ENCODE peak calls at places on chromosomes 2 and 18, in nine cellular contexts. One of them, this sample, is unnamed. For H3K27me3, the result is how much of the 10 kb centered on the place peaks cover.

GRCh38 chr2:201228271-201228911 is 31.9 kb upstream of the CASP8 start:
- DNase-seq in heart left ventricle: no peak
- DNase-seq in IMR-90: no peak
- DNase-seq in Peyer's patch: no peak
- DNase-seq in HCT116: no peak
- DNase-seq in body of pancreas: no peak
- DNase-seq in endothelial cell of umbilical vein: peak
- DNase-seq in right lobe of liver: no peak
- DNase-seq in stomach: no peak
- DNase-seq in this sample: no peak

GRCh38 chr18:42401131-42401673 is 446.2 kb downstream of the PIK3C3 start:
- DNase-seq in Peyer's patch: no peak
- DNase-seq in endothelial cell of umbilical vein: no peak
- DNase-seq in HCT116: no peak
- DNase-seq in IMR-90: no peak
- DNase-seq in heart left ventricle: no peak
- DNase-seq in stomach: no peak
- DNase-seq in body of pancreas: no peak
- DNase-seq in right lobe of liver: no peak
- DNase-seq in this sample: no peak

GRCh38 chr2:189798312-189799029 is 14.2 kb downstream of the PMS1 start:
- DNase-seq in body of pancreas: no peak
- DNase-seq in right lobe of liver: no peak
- DNase-seq in endothelial cell of umbilical vein: peak
- DNase-seq in stomach: no peak
- DNase-seq in IMR-90: peak
- DNase-seq in Peyer's patch: no peak
- DNase-seq in HCT116: peak
- DNase-seq in heart left ventricle: no peak
- DNase-seq in this sample: no peak

GRCh38 chr18:54822872-54823845 is 5.1 kb upstream of the RAB27B start:
- DNase-seq in heart left ventricle: no peak
- DNase-seq in body of pancreas: no peak
- DNase-seq in endothelial cell of umbilical vein: no peak
- DNase-seq in stomach: no peak
- DNase-seq in Peyer's patch: no peak
- DNase-seq in IMR-90: peak
- DNase-seq in HCT116: peak
- DNase-seq in right lobe of liver: no peak
- DNase-seq in this sample: no peak

GRCh38 chr2:152627010-152627957 is 90.0 kb downstream of the PRPF40A start:
- DNase-seq in stomach: no peak
- DNase-seq in heart left ventricle: no peak
- DNase-seq in IMR-90: peak
- DNase-seq in HCT116: peak
- DNase-seq in right lobe of liver: no peak
- DNase-seq in endothelial cell of umbilical vein: peak
- DNase-seq in body of pancreas: no peak
- DNase-seq in Peyer's patch: no peak
- DNase-seq in this sample: no peak

GRCh38 chr2:236369606-236370005 is 105.4 kb upstream of the ASB18 start:
- DNase-seq in body of pancreas: no peak
- DNase-seq in HCT116: no peak
- DNase-seq in heart left ventricle: no peak
- DNase-seq in right lobe of liver: no peak
- DNase-seq in endothelial cell of umbilical vein: no peak
- DNase-seq in Peyer's patch: no peak
- DNase-seq in IMR-90: no peak
- DNase-seq in stomach: peak
- DNase-seq in this sample: no peak

GRCh38 chr18:43160509-43160908 is 45.0 kb upstream of the RIT2 start:
- DNase-seq in Peyer's patch: no peak
- DNase-seq in IMR-90: peak
- DNase-seq in HCT116: no peak
- DNase-seq in right lobe of liver: no peak
- DNase-seq in endothelial cell of umbilical vein: no peak
- DNase-seq in body of pancreas: no peak
- DNase-seq in stomach: no peak
- DNase-seq in heart left ventricle: no peak
- DNase-seq in this sample: no peak

GRCh38 chr2:12928706-12929291 is 212.1 kb downstream of the TRIB2 start:
- DNase-seq in HCT116: no peak
- DNase-seq in body of pancreas: no peak
- DNase-seq in heart left ventricle: no peak
- DNase-seq in stomach: no peak
- DNase-seq in Peyer's patch: no peak
- DNase-seq in IMR-90: peak
- DNase-seq in right lobe of liver: no peak
- DNase-seq in endothelial cell of umbilical vein: no peak
- DNase-seq in this sample: no peak

GRCh38 chr2:80968450-80968849 is 663.9 kb upstream of the LRRTM1 start:
- DNase-seq in IMR-90: no peak
- DNase-seq in right lobe of liver: no peak
- DNase-seq in heart left ventricle: no peak
- DNase-seq in HCT116: no peak
- DNase-seq in body of pancreas: no peak
- DNase-seq in endothelial cell of umbilical vein: no peak
- DNase-seq in Peyer's patch: no peak
- DNase-seq in stomach: no peak
- DNase-seq in this sample: no peak

GRCh38 chr2:130288467-130289403 is 54.0 kb upstream of the IMP4 start:
- DNase-seq in endothelial cell of umbilical vein: no peak
- DNase-seq in heart left ventricle: no peak
- DNase-seq in HCT116: peak
- DNase-seq in right lobe of liver: no peak
- DNase-seq in Peyer's patch: no peak
- DNase-seq in IMR-90: no peak
- DNase-seq in stomach: no peak
- DNase-seq in body of pancreas: no peak
- DNase-seq in this sample: no peak

GRCh38 chr18:26418225-26418624 is 130.1 kb downstream of the KCTD1 start:
- DNase-seq in Peyer's patch: no peak
- DNase-seq in HCT116: no peak
- DNase-seq in heart left ventricle: no peak
- DNase-seq in IMR-90: no peak
- DNase-seq in right lobe of liver: no peak
- DNase-seq in body of pancreas: no peak
- DNase-seq in stomach: no peak
- DNase-seq in endothelial cell of umbilical vein: no peak
- DNase-seq in this sample: no peak

GRCh38 chr2:223598994-223599645 is 3.0 kb downstream of the SCG2 start:
- DNase-seq in endothelial cell of umbilical vein: no peak
- DNase-seq in HCT116: no peak
- DNase-seq in right lobe of liver: no peak
- DNase-seq in stomach: no peak
- DNase-seq in IMR-90: peak
- DNase-seq in Peyer's patch: no peak
- DNase-seq in body of pancreas: no peak
- DNase-seq in heart left ventricle: no peak
- DNase-seq in this sample: no peak

GRCh38 chr2:177078843-177079242 is 133.8 kb upstream of the HNRNPA3 start:
- DNase-seq in right lobe of liver: no peak
- DNase-seq in HCT116: no peak
- DNase-seq in IMR-90: no peak
- DNase-seq in stomach: no peak
- DNase-seq in Peyer's patch: no peak
- DNase-seq in heart left ventricle: no peak
- DNase-seq in body of pancreas: no peak
- DNase-seq in endothelial cell of umbilical vein: no peak
- DNase-seq in this sample: no peak

DNA sequence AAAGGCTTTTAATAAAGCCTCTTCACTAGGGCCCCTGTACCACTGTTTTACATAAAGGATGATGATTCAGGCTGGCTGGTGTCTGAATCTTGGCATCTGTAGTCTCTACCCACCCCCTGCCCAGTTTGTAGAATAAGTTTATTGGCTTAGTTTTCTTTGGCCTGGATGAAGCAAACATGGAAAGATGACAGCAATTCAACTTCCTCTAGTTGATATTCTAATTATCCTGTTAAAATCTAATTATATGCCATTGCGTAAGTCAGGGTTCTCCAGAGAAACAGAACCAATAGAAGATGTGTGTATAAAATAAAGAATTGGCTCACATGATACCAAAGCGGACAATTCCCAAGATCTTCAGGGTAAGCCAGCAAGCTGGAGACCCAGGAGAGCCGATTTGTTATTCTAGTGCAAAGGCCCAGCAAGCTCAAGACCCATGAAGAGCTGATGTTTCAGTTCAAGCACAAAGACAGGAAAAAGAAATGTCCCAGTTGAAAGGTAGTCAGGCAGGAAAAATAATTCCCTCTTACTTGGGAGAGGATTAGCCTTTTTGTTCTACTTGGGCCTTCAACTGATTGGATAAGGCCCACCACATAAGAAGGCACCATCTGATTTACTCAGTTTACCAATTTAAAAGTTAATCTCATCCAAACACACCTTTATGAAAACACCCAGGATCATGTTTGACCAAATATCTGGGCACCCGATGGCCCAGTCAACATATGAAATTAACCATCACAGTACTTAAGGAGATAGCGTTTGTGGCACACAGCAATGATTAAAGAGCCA is 82.6 kb upstream of the LYPD1 start:
- DNase-seq in stomach: no peak
- DNase-seq in body of pancreas: no peak
- DNase-seq in heart left ventricle: no peak
- DNase-seq in Peyer's patch: no peak
- DNase-seq in right lobe of liver: no peak
- DNase-seq in HCT116: no peak
- DNase-seq in IMR-90: no peak
- DNase-seq in endothelial cell of umbilical vein: no peak
- DNase-seq in this sample: no peak
- H3K27me3 ChIP-seq in stomach: under half
- H3K27me3 ChIP-seq in body of pancreas: under half
- H3K27me3 ChIP-seq in heart left ventricle: under half
- H3K27me3 ChIP-seq in Peyer's patch: under half
- H3K27me3 ChIP-seq in right lobe of liver: under half
- H3K27me3 ChIP-seq in HCT116: under half
- H3K27me3 ChIP-seq in IMR-90: under half
- H3K27me3 ChIP-seq in endothelial cell of umbilical vein: under half
- H3K27me3 ChIP-seq in this sample: under half

DNA sequence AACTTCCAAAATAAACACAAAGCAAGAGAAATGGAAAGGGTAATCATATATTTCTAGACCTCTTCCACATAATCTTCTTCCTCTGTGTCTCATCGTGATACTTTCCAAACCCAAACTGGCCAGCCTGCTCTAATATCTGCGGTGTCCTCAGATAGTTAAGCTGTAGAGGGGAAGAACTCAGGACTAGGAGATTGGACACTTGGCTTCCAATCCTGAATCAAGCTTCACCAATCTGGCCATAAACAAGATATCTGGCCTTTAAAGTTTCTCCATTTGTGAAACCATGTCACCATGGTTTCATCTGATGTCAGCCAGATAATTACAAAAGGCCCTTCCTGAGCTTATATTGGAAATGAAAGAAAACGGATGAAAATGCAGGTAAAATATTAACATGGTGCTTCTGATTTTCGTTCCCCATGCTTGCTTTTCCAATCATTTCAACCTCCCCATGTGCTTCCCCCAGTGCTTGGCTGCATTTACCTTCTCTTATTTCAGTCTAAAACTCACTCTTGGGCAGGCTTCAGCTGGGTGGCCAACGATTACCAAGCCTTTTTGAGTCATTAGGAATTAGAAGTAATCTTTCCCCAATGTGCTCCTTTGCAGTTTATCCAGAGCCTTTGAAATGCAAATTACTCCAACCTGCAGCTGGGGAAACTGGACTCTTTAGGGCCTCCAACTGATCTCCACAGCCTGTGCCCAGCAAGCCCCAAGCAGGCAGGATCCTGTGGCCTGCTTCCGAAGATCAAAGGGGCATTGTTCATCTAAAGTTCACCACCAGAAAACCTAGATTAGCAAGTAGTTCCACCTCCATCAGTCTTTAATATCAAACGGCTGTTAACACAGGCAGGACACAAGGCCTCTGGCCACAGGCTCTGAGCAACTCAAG is 44.5 kb upstream of the MYCN start:
- DNase-seq in endothelial cell of umbilical vein: no peak
- DNase-seq in heart left ventricle: no peak
- DNase-seq in stomach: no peak
- DNase-seq in Peyer's patch: no peak
- DNase-seq in IMR-90: no peak
- DNase-seq in body of pancreas: no peak
- DNase-seq in right lobe of liver: no peak
- DNase-seq in HCT116: no peak
- DNase-seq in this sample: no peak
- TF ChIP-seq POLR2A in endothelial cell of umbilical vein: no peak
- TF ChIP-seq POLR2A in heart left ventricle: no peak
- TF ChIP-seq POLR2A in stomach: no peak
- TF ChIP-seq POLR2A in Peyer's patch: no peak
- TF ChIP-seq POLR2A in IMR-90: no peak
- TF ChIP-seq POLR2A in body of pancreas: no peak
- TF ChIP-seq POLR2A in right lobe of liver: no peak
- TF ChIP-seq POLR2A in HCT116: no peak
- TF ChIP-seq POLR2A in this sample: no peak

GRCh38 chr2:28608829-28609400 is 113.1 kb downstream of the PLB1 start:
- DNase-seq in stomach: no peak
- DNase-seq in heart left ventricle: peak
- DNase-seq in HCT116: no peak
- DNase-seq in endothelial cell of umbilical vein: peak
- DNase-seq in body of pancreas: no peak
- DNase-seq in Peyer's patch: no peak
- DNase-seq in right lobe of liver: no peak
- DNase-seq in IMR-90: no peak
- DNase-seq in this sample: no peak
- H3K27ac ChIP-seq in stomach: no peak
- H3K27ac ChIP-seq in heart left ventricle: peak
- H3K27ac ChIP-seq in HCT116: no peak
- H3K27ac ChIP-seq in endothelial cell of umbilical vein: peak
- H3K27ac ChIP-seq in body of pancreas: no peak
- H3K27ac ChIP-seq in Peyer's patch: no peak
- H3K27ac ChIP-seq in right lobe of liver: no peak
- H3K27ac ChIP-seq in IMR-90: no peak
- H3K27ac ChIP-seq in this sample: peak

DNA sequence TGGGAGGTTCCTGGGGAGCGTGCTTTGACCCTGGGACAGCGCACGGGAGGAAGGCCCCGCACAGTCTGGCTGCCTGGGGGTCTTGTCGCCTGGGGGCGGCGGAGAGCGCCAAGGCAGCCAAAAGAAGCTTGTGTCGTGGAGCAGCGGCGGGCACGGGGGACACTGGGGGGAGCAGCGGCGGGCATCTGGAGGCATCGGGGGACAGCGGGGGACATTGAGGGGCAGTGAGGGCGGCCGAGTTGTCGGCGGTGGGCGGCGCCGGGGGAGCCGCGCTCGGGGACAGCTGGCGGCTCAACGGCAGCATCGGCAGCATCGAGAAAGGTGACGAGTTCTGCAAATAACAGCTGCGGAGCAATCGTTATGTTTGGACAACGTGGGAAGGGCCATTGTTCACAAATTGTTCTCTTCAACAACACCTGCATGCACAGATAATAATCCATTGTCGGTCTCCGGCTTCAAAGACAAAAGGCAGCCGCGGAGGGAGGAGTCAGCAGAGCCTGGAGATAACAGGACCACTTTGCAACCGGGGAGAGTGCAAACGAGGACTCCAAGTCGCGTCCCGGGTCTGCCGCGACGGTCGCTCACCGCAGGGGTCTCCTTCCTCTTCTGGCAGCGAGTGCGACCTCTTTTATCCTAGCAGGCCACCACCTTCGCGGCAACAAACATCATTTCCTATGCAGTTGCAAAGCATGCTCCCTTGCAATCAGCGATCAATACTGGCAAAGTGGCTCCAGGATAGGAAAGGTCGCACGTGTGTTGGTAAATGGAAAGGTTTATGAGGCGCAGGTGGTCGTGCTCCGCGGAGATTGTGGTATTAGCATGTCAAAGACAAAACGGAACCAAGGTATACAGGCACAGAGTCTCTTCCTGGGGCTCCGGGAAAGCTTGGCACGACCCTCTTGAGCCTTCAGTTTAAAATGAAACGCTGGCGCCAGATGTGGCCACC is 132.3 kb upstream of the DLX2 start:
- DNase-seq in heart left ventricle: peak
- DNase-seq in stomach: peak
- DNase-seq in right lobe of liver: no peak
- DNase-seq in IMR-90: no peak
- DNase-seq in endothelial cell of umbilical vein: peak
- DNase-seq in HCT116: no peak
- DNase-seq in body of pancreas: peak
- DNase-seq in Peyer's patch: no peak
- DNase-seq in this sample: no peak
- H3K27me3 ChIP-seq in heart left ventricle: under half
- H3K27me3 ChIP-seq in stomach: under half
- H3K27me3 ChIP-seq in right lobe of liver: under half
- H3K27me3 ChIP-seq in IMR-90: under half
- H3K27me3 ChIP-seq in endothelial cell of umbilical vein: under half
- H3K27me3 ChIP-seq in HCT116: under half
- H3K27me3 ChIP-seq in body of pancreas: under half
- H3K27me3 ChIP-seq in Peyer's patch: under half
- H3K27me3 ChIP-seq in this sample: under half

This sample was measured in uterus.